ENCODE peak calls at places on chromosomes 11 and 22, in four cellular contexts. M is PC-9, W is neural progenitor cell, E is cardiac fibroblast. P is an unnamed sample.

GRCh38 chr11:21546715-21547114 is 646.2 kb upstream of the ANO5 start:
- DNase-seq in W (no peak), E (no peak), M (no peak), P (no peak)

GRCh38 chr11:17991799-17992433 is 20.9 kb downstream of the SERGEF start:
- DNase-seq in M (peak; percentile 21), E (peak; percentile 70), W (peak; percentile 67), P (peak; percentile 64)

GRCh38 chr11:110337570-110338193 is 41.3 kb upstream of the RDX start:
- DNase-seq in M (peak; percentile 73), E (peak; percentile 22), W (no peak), P (peak; percentile 29)

GRCh38 chr11:131524186-131524585 is 153.8 kb downstream of the NTM start:
- DNase-seq in W (no peak), M (no peak), E (no peak), P (no peak)

GRCh38 chr11:74754507-74755255 is 6.0 kb downstream of the RNF169 start:
- DNase-seq in M (peak; percentile 31), W (no peak), E (peak; percentile 92), P (peak; percentile 81)

GRCh38 chr11:61688368-61689163 is 8.4 kb downstream of the DAGLA start:
- DNase-seq in W (no peak), M (peak; percentile 82), E (peak; percentile 49), P (no peak)

GRCh38 chr11:12599408-12600143 is 74.6 kb upstream of the TEAD1 start:
- DNase-seq in M (no peak), E (peak; percentile 41), W (peak; percentile 71), P (no peak)

GRCh38 chr22:19877626-19878339 is 23.1 kb upstream of the GNB1L start:
- DNase-seq in E (peak; percentile 77), W (peak; percentile 45), M (no peak), P (peak; percentile 5)

GRCh38 chr11:30879322-30880020 is 293.3 kb upstream of the MPPED2 start:
- DNase-seq in E (peak; percentile 39), W (no peak), M (no peak), P (no peak)

GRCh38 chr11:103077553-103077952 is 14.4 kb downstream of the DCUN1D5 start:
- DNase-seq in E (no peak), M (no peak), W (no peak), P (no peak)

GRCh38 chr11:127223026-127223425 is 222.5 kb upstream of the KIRREL3 start:
- DNase-seq in W (no peak), M (no peak), E (no peak), P (no peak)

GRCh38 chr11:20336056-20336455 is 27.5 kb upstream of the HTATIP2 start:
- DNase-seq in E (no peak), W (no peak), M (no peak), P (no peak)

GRCh38 chr11:20342347-20343279 is 20.9 kb upstream of the HTATIP2 start:
- DNase-seq in W (peak; percentile 95), E (no peak), M (no peak), P (no peak)

GRCh38 chr11:20337526-20338154 is 25.9 kb upstream of the HTATIP2 start:
- DNase-seq in E (peak; percentile 54), W (peak; percentile 81), M (no peak), P (peak; percentile 29)
- TF ChIP-seq CTCF in E (peak; percentile 44), W (peak; percentile 76), M (peak; percentile 55), P (peak; percentile 59)

GRCh38 chr11:3195251-3196160 is 23.1 kb downstream of the MRGPRG start:
- DNase-seq in M (no peak), W (no peak), E (peak; percentile 20), P (no peak)
- TF ChIP-seq CTCF in M (no peak), W (peak; percentile 7), E (peak; percentile 54), P (peak; percentile 54)

GRCh38 chr22:45865561-45866397 is 111.2 kb downstream of the WNT7B start:
- DNase-seq in M (no peak), W (no peak), E (no peak), P (no peak)

GRCh38 chr22:45867906-45868555 is 108.9 kb downstream of the WNT7B start:
- DNase-seq in W (no peak), E (no peak), M (no peak), P (no peak)

GRCh38 chr22:45866398-45867117 is 110.4 kb downstream of the WNT7B start:
- DNase-seq in E (no peak), W (peak; percentile 59), M (no peak), P (no peak)

GRCh38 chr22:45868586-45869443 is 108.1 kb downstream of the WNT7B start:
- DNase-seq in W (no peak), E (no peak), M (no peak), P (no peak)

DNA sequence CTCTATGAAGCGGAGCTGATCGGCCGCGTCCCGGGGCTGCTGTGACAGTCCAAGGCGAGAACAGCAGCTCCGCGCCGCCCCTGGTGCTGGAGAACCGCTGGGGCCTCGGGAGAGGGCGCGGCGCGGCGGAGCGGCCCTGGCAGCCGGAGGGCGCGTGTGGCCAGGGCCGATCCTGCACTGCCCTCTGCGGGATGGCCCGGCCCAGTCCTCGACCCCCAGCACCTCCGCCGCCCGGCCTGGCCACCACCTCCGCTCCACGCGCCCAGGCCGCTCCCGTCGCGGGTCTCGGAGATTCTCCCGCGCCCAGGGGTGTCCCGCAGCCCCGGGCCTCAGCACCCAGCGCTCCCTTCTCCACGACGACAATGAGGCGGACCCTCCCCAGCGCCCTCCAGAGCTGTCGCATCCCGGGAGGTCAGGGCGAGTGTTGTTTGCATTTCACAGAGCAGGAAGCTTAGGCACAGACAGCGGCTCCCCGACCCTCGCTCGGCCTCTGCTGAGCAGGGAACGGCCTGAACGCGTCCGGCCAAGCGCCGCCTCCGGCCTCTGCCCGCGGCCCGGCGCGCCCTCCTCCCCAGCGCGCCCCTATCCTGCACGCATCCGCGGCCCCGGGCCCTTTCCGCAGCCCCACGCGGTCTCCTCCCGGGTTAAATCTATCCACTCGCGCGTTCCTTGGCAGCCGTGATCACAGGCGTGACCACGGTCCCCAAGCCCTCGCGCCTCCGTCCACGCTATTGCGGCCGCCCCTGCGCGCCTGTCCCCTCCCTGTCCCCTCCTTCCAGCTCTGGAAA is 109.7 kb downstream of the WNT7B start:
- DNase-seq in W (peak; percentile 83), M (no peak), E (peak; percentile 41), P (no peak)
- TF ChIP-seq CTCF in W (peak; percentile 46), M (no peak), E (no peak), P (peak; percentile 21)

GRCh38 chr11:27720277-27720830 is 20.1 kb upstream of the BDNF start:
- DNase-seq in M (peak; percentile 28), E (peak; percentile 67), W (peak; percentile 94), P (peak; percentile 64)
- TF ChIP-seq CTCF in M (no peak), E (peak; percentile 32), W (peak; percentile 59), P (peak; percentile 37)

GRCh38 chr11:107683807-107684206 is 28.0 kb downstream of the SLN start:
- DNase-seq in E (peak; percentile 36), W (peak; percentile 31), M (no peak), P (no peak)
- TF ChIP-seq CTCF in E (peak; percentile 58), W (peak; percentile 56), M (peak; percentile 62), P (peak; percentile 48)

GRCh38 chr11:84524422-84525051 is 1102.6 kb downstream of the DLG2 start:
- DNase-seq in W (peak; percentile 44), M (no peak), E (peak; percentile 61), P (peak; percentile 41)
- TF ChIP-seq CTCF in W (peak; percentile 79), M (peak; percentile 68), E (peak; percentile 58), P (peak; percentile 45)

GRCh38 chr22:24831678-24832077 is 25.7 kb downstream of the SGSM1 start:
- DNase-seq in W (no peak), E (no peak), M (no peak), P (no peak)

GRCh38 chr22:24836282-24836681 is 30.3 kb downstream of the SGSM1 start:
- DNase-seq in W (no peak), E (peak; percentile 18), M (no peak), P (no peak)

GRCh38 chr22:24833881-24834495 is 28.0 kb downstream of the SGSM1 start:
- DNase-seq in M (no peak), W (no peak), E (no peak), P (no peak)

GRCh38 chr22:24830205-24830979 is 24.4 kb downstream of the SGSM1 start:
- DNase-seq in M (no peak), E (no peak), W (peak; percentile 28), P (no peak)

DNA sequence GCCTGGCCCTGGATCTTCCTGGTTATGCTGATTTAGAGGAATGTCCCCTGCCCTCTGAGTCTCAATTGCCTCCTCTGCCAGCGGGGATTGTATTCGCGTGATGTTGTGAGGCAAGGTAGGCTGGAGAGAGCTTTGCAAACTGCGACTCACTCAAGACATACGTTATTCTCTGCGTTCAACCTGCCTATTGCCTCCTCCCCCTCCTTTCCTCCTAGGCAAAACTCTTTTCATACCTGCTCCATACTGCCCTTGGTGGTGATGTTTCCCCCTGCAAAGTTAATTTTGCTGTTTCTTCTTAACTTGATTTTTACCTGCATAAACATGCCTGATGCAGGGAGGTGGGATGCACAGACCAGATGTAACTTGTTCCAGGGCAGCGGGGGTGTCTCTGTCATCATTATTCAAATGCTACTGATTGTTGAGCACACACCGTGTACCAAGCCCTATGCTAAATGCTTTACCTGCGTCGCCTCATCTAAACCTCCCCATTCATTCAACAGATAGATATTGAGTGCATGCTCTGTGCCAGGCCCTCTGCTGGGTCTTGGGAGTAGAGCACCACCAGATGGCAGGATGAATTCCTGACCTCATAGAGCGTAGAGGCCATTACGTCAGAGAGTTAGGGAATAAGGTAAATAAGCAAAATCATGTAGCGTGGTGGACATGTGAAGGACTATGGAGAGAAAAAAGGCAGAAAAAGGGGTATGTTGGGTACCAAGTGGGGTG is 29.0 kb downstream of the SGSM1 start:
- DNase-seq in M (no peak), W (peak; percentile 59), E (peak; percentile 28), P (no peak)
- TF ChIP-seq CTCF in M (peak; percentile 54), W (peak; percentile 60), E (peak; percentile 32), P (peak; percentile 12)

GRCh38 chr11:130371004-130371590 is 56.4 kb upstream of the ZBTB44 start:
- DNase-seq in W (no peak), M (no peak), E (no peak), P (no peak)
- TF ChIP-seq CTCF in W (peak; percentile 14), M (peak; percentile 32), E (no peak), P (no peak)

DNA sequence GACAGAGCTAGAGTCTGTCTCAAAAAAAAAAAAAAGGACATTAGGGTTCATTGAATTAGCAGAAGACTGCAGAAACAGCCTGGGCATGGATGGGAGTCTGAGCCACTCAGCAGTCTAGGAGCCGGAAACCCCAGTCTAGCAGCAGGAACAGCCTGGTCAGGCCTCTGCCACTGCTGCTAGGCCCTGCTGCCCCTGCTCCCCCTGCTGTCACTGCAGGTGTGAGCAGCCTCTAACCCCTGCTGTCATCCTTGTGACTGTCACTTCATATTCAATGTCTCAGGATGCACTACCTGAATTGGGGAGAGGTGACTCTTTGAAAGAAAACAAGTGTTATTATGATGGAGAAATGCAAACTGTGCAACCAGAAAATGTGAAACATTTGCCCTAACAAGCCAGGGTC is 7.0 kb upstream of the DDX17 start:
- DNase-seq in E (no peak), M (peak; percentile 18), W (peak; percentile 46), P (no peak)
- TF ChIP-seq CTCF in E (no peak), M (peak; percentile 48), W (peak; percentile 43), P (no peak)

DNA sequence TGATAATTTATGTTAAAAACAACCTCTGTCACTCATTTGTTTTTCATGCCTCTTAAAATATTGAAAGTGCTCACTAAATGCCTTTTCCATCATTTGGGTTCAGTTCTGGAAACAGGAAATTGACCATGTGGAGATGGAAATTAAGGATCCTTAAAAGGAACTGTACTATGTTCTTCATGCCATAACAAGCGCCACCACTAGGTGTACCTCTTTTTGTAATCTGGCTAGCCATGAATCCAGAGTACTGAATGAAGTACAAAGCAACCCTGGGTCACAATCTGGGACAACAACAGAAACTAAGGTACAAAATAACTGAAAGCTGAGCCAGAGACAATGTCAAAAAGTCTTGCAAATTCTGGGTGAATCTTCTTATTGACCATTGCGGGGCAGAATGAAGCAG is 559.1 kb downstream of the FAM181B start:
- DNase-seq in W (peak; percentile 37), E (no peak), M (no peak), P (no peak)
- TF ChIP-seq CTCF in W (peak; percentile 54), E (peak; percentile 31), M (peak; percentile 61), P (peak; percentile 24)